ENCODE peak calls at places on chromosomes 3 and 15, in five cellular contexts. E is adipocyte, A is bronchial epithelial cell, W is adrenal gland, D is esophagus muscularis mucosa. F is an unnamed sample.

GRCh38 chr3:171563298-171563697 is 103.1 kb upstream of the TNIK start:
- DNase-seq in A (no peak), W (no peak), E (no peak), D (no peak), F (no peak)

GRCh38 chr3:69698728-69699127 is 40.5 kb upstream of the MITF start:
- DNase-seq in E (no peak), W (no peak), D (no peak), A (no peak), F (no peak)

GRCh38 chr3:62529230-62529629 is 155.9 kb upstream of the FEZF2 start:
- DNase-seq in D (no peak), A (peak; percentile 48), W (peak; percentile 56), E (peak; percentile 20), F (peak; percentile 52)

GRCh38 chr15:63545520-63545919 is 41.1 kb downstream of the USP3 start:
- DNase-seq in D (no peak), A (no peak), W (no peak), E (no peak), F (no peak)

GRCh38 chr15:42065008-42065407 is 29.4 kb downstream of the PLA2G4D start:
- DNase-seq in A (no peak), W (peak; percentile 57), E (no peak), D (no peak), F (no peak)

GRCh38 chr3:115930922-115931321 is 307.6 kb downstream of the GAP43 start:
- DNase-seq in W (no peak), D (no peak), A (no peak), E (no peak), F (no peak)

GRCh38 chr3:52236424-52236886 is 2.5 kb downstream of the TWF2 start:
- DNase-seq in D (no peak), E (no peak), A (no peak), W (no peak), F (no peak)

GRCh38 chr3:189393598-189393997 is 221.8 kb downstream of the TPRG1 start:
- DNase-seq in E (peak; percentile 8), D (no peak), W (no peak), A (peak; percentile 96), F (no peak)

GRCh38 chr3:129182390-129183180 is 1.1 kb downstream of the CNBP start:
- DNase-seq in D (no peak), W (no peak), A (peak; percentile 51), E (peak; percentile 52), F (no peak)

GRCh38 chr3:101548527-101549105 is 13.1 kb upstream of the TRMT10C start:
- DNase-seq in E (no peak), D (no peak), A (no peak), W (no peak), F (no peak)

GRCh38 chr3:18538463-18538862 is 113.3 kb upstream of the SATB1 start:
- DNase-seq in D (no peak), E (no peak), W (no peak), A (no peak), F (no peak)

GRCh38 chr3:22886394-22886793 is 316.7 kb upstream of the UBE2E2 start:
- DNase-seq in W (peak; percentile 50), D (no peak), A (no peak), E (no peak), F (no peak)

GRCh38 chr3:156605686-156606605 is 51.0 kb upstream of the SSR3 start:
- DNase-seq in A (peak; percentile 65), E (peak; percentile 86), W (no peak), D (peak; percentile 91), F (no peak)

GRCh38 chr3:82927309-82928253 is 1166.1 kb upstream of the GBE1 start:
- DNase-seq in A (no peak), W (no peak), D (no peak), E (no peak), F (no peak)

GRCh38 chr15:83653639-83654378 is at the start of gene ADAMTSL3:
- DNase-seq in A (peak; percentile 33), E (peak; percentile 11), D (peak; percentile 93), W (no peak), F (peak; percentile 25)

GRCh38 chr15:83656192-83656591 is 2.3 kb downstream of the ADAMTSL3 start:
- DNase-seq in D (peak; percentile 37), E (no peak), A (no peak), W (no peak), F (no peak)

GRCh38 chr15:83655237-83655616 is 1.3 kb downstream of the ADAMTSL3 start:
- DNase-seq in E (no peak), W (no peak), D (peak; percentile 74), A (no peak), F (no peak)

GRCh38 chr15:83653288-83653638 is 660 bp upstream of the ADAMTSL3 start:
- DNase-seq in A (no peak), D (no peak), E (no peak), W (no peak), F (no peak)

GRCh38 chr15:83654379-83655236 is 685 bp downstream of the ADAMTSL3 start:
- DNase-seq in E (no peak), D (peak; percentile 92), A (no peak), W (no peak), F (no peak)
- H3K4me3 ChIP-seq in E (peak overlapping the region; percentile 47), D (peak overlapping the region; percentile 65), A (peak overlapping the region; percentile 20), W (peak overlapping the region; percentile 56), F (peak overlapping the region; percentile 66)

GRCh38 chr3:54225841-54226528 is 103.6 kb downstream of the CACNA2D3 start:
- DNase-seq in W (no peak), E (no peak), A (no peak), D (no peak), F (no peak)
- H3K4me3 ChIP-seq in W (no peak overlapping the region), E (no peak overlapping the region), A (no peak overlapping the region), D (no peak overlapping the region), F (no peak overlapping the region)

GRCh38 chr3:99544819-99545281 is 93.5 kb upstream of the COL8A1 start:
- DNase-seq in A (peak; percentile 73), E (peak; percentile 72), W (peak; percentile 89), D (no peak), F (no peak)

GRCh38 chr3:99542771-99543518 is 95.4 kb upstream of the COL8A1 start:
- DNase-seq in D (no peak), W (no peak), A (peak; percentile 92), E (no peak), F (no peak)

GRCh38 chr3:99543796-99544195 is 94.6 kb upstream of the COL8A1 start:
- DNase-seq in E (no peak), D (no peak), W (no peak), A (no peak), F (no peak)

GRCh38 chr3:99548674-99549073 is 89.7 kb upstream of the COL8A1 start:
- DNase-seq in D (no peak), E (no peak), A (peak; percentile 71), W (no peak), F (no peak)

DNA sequence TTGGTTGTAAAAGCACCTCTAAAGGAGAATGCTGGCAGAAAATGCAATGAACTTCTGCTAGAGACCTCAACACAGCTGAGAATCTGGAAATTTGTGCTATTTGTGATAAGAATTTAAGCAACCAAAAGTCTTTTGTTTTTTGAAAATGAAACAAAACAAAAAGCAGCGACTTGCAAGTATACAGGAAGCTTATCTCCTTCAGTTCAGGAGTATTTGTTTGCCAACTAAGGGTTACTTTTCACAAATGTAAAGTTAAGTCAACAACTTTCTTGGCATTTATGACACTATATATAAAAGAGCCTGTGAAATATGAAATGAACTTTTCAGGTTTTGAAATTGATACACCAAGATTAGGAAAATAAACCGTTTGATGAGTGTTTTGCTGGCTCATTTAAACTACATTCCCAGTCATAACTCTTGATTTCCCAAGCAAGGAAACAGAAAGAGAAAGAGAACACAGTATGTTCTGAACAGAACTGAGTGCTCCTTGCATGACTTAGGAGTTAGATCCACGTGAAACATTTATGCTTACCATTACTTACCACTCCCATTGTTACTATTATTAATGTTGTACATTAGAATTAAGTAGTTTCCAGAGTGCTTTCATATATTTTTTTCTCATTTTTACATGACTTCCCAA is 92.3 kb upstream of the COL8A1 start:
- DNase-seq in D (no peak), W (no peak), A (peak; percentile 22), E (peak; percentile 59), F (no peak)
- H3K4me3 ChIP-seq in D (no peak overlapping the region), W (peak overlapping the region; percentile 34), A (no peak overlapping the region), E (peak overlapping the region; percentile 66), F (no peak overlapping the region)

GRCh38 chr3:186614597-186615483 is 2.0 kb downstream of the AHSG start:
- DNase-seq in D (no peak), A (peak; percentile 74), E (peak; percentile 84), W (peak; percentile 92), F (peak; percentile 62)
- H3K4me3 ChIP-seq in D (no peak overlapping the region), A (no peak overlapping the region), E (no peak overlapping the region), W (no peak overlapping the region), F (no peak overlapping the region)